ENCODE peak calls at places on chromosomes 13 and 19, in four cellular contexts. One of them, this sample, is unnamed.

GRCh38 chr13:30256713-30257432 is 50.5 kb downstream of the KATNAL1 start:
- DNase-seq in AG10803: peak; percentile 43
- DNase-seq in stimulated activated CD4-positive, alpha-beta T cell treated with anti-CD3 and anti-CD28 coated beads, Interleukin-1b, Interleukin-23, amount 100 ng/mL, for 1 hour: no peak
- DNase-seq in mucosa of gallbladder: no peak
- DNase-seq in this sample: no peak

GRCh38 chr19:5119297-5119998 is 150.5 kb downstream of the KDM4B start:
- DNase-seq in mucosa of gallbladder: no peak
- DNase-seq in stimulated activated CD4-positive, alpha-beta T cell treated with anti-CD3 and anti-CD28 coated beads, Interleukin-1b, Interleukin-23, amount 100 ng/mL, for 1 hour: no peak
- DNase-seq in AG10803: no peak
- DNase-seq in this sample: no peak

GRCh38 chr13:41032646-41033396 is 13.7 kb upstream of the ELF1 start:
- DNase-seq in AG10803: no peak
- DNase-seq in stimulated activated CD4-positive, alpha-beta T cell treated with anti-CD3 and anti-CD28 coated beads, Interleukin-1b, Interleukin-23, amount 100 ng/mL, for 1 hour: no peak
- DNase-seq in mucosa of gallbladder: no peak
- DNase-seq in this sample: no peak

GRCh38 chr13:90968510-90968909 is 379.0 kb upstream of the MIR17HG start:
- DNase-seq in stimulated activated CD4-positive, alpha-beta T cell treated with anti-CD3 and anti-CD28 coated beads, Interleukin-1b, Interleukin-23, amount 100 ng/mL, for 1 hour: no peak
- DNase-seq in AG10803: no peak
- DNase-seq in mucosa of gallbladder: no peak
- DNase-seq in this sample: no peak

GRCh38 chr19:15318241-15318691 is 14.1 kb downstream of the BRD4 start:
- DNase-seq in stimulated activated CD4-positive, alpha-beta T cell treated with anti-CD3 and anti-CD28 coated beads, Interleukin-1b, Interleukin-23, amount 100 ng/mL, for 1 hour: no peak
- DNase-seq in mucosa of gallbladder: no peak
- DNase-seq in AG10803: no peak
- DNase-seq in this sample: no peak

GRCh38 chr13:110829486-110829885 is 85.4 kb downstream of the ANKRD10 start:
- DNase-seq in stimulated activated CD4-positive, alpha-beta T cell treated with anti-CD3 and anti-CD28 coated beads, Interleukin-1b, Interleukin-23, amount 100 ng/mL, for 1 hour: no peak
- DNase-seq in AG10803: no peak
- DNase-seq in mucosa of gallbladder: no peak
- DNase-seq in this sample: no peak

GRCh38 chr13:90293793-90294361 is 1053.6 kb upstream of the MIR17HG start:
- DNase-seq in stimulated activated CD4-positive, alpha-beta T cell treated with anti-CD3 and anti-CD28 coated beads, Interleukin-1b, Interleukin-23, amount 100 ng/mL, for 1 hour: no peak
- DNase-seq in mucosa of gallbladder: no peak
- DNase-seq in AG10803: no peak
- DNase-seq in this sample: no peak

GRCh38 chr19:54154603-54155345 is 4.7 kb downstream of the LENG1 start:
- DNase-seq in mucosa of gallbladder: no peak
- DNase-seq in AG10803: peak; percentile 66
- DNase-seq in stimulated activated CD4-positive, alpha-beta T cell treated with anti-CD3 and anti-CD28 coated beads, Interleukin-1b, Interleukin-23, amount 100 ng/mL, for 1 hour: no peak
- DNase-seq in this sample: no peak

GRCh38 chr19:33703821-33704220 is 82.1 kb downstream of the CHST8 start:
- DNase-seq in stimulated activated CD4-positive, alpha-beta T cell treated with anti-CD3 and anti-CD28 coated beads, Interleukin-1b, Interleukin-23, amount 100 ng/mL, for 1 hour: no peak
- DNase-seq in mucosa of gallbladder: no peak
- DNase-seq in AG10803: no peak
- DNase-seq in this sample: no peak

GRCh38 chr13:48278806-48279205 is 24.7 kb upstream of the RB1 start:
- DNase-seq in AG10803: no peak
- DNase-seq in stimulated activated CD4-positive, alpha-beta T cell treated with anti-CD3 and anti-CD28 coated beads, Interleukin-1b, Interleukin-23, amount 100 ng/mL, for 1 hour: no peak
- DNase-seq in mucosa of gallbladder: no peak
- DNase-seq in this sample: no peak

GRCh38 chr13:72745260-72745659 is 17.5 kb downstream of the BORA start:
- DNase-seq in stimulated activated CD4-positive, alpha-beta T cell treated with anti-CD3 and anti-CD28 coated beads, Interleukin-1b, Interleukin-23, amount 100 ng/mL, for 1 hour: no peak
- DNase-seq in AG10803: no peak
- DNase-seq in mucosa of gallbladder: no peak
- DNase-seq in this sample: no peak

GRCh38 chr13:94988654-94989053 is 276.3 kb upstream of the SOX21 start:
- DNase-seq in stimulated activated CD4-positive, alpha-beta T cell treated with anti-CD3 and anti-CD28 coated beads, Interleukin-1b, Interleukin-23, amount 100 ng/mL, for 1 hour: no peak
- DNase-seq in AG10803: no peak
- DNase-seq in mucosa of gallbladder: no peak
- DNase-seq in this sample: no peak

GRCh38 chr13:71055644-71056043 is 811.4 kb downstream of the DACH1 start:
- DNase-seq in mucosa of gallbladder: no peak
- DNase-seq in stimulated activated CD4-positive, alpha-beta T cell treated with anti-CD3 and anti-CD28 coated beads, Interleukin-1b, Interleukin-23, amount 100 ng/mL, for 1 hour: no peak
- DNase-seq in AG10803: no peak
- DNase-seq in this sample: no peak

GRCh38 chr19:44767295-44768180 is 10.2 kb upstream of the CBLC start:
- DNase-seq in mucosa of gallbladder: no peak
- DNase-seq in AG10803: no peak
- DNase-seq in stimulated activated CD4-positive, alpha-beta T cell treated with anti-CD3 and anti-CD28 coated beads, Interleukin-1b, Interleukin-23, amount 100 ng/mL, for 1 hour: no peak
- DNase-seq in this sample: no peak

GRCh38 chr13:46565808-46566750 is 13.1 kb downstream of the LRCH1 start:
- DNase-seq in mucosa of gallbladder: no peak
- DNase-seq in stimulated activated CD4-positive, alpha-beta T cell treated with anti-CD3 and anti-CD28 coated beads, Interleukin-1b, Interleukin-23, amount 100 ng/mL, for 1 hour: no peak
- DNase-seq in AG10803: no peak
- DNase-seq in this sample: no peak

GRCh38 chr13:29497137-29497654 is 98.3 kb downstream of the SLC7A1 start:
- DNase-seq in AG10803: peak; percentile 29
- DNase-seq in mucosa of gallbladder: peak; percentile 37
- DNase-seq in stimulated activated CD4-positive, alpha-beta T cell treated with anti-CD3 and anti-CD28 coated beads, Interleukin-1b, Interleukin-23, amount 100 ng/mL, for 1 hour: no peak
- DNase-seq in this sample: peak; percentile 63

GRCh38 chr19:49017666-49018351 is 918 bp upstream of the LHB start:
- DNase-seq in mucosa of gallbladder: no peak
- DNase-seq in stimulated activated CD4-positive, alpha-beta T cell treated with anti-CD3 and anti-CD28 coated beads, Interleukin-1b, Interleukin-23, amount 100 ng/mL, for 1 hour: peak; percentile 38
- DNase-seq in AG10803: peak; percentile 50
- DNase-seq in this sample: peak; percentile 41

GRCh38 chr19:31749231-31749630 is 400.0 kb upstream of the TSHZ3 start:
- DNase-seq in stimulated activated CD4-positive, alpha-beta T cell treated with anti-CD3 and anti-CD28 coated beads, Interleukin-1b, Interleukin-23, amount 100 ng/mL, for 1 hour: no peak
- DNase-seq in mucosa of gallbladder: no peak
- DNase-seq in AG10803: no peak
- DNase-seq in this sample: no peak

GRCh38 chr19:33629826-33630375 is 8.1 kb downstream of the CHST8 start:
- DNase-seq in AG10803: no peak
- DNase-seq in stimulated activated CD4-positive, alpha-beta T cell treated with anti-CD3 and anti-CD28 coated beads, Interleukin-1b, Interleukin-23, amount 100 ng/mL, for 1 hour: no peak
- DNase-seq in mucosa of gallbladder: no peak
- DNase-seq in this sample: no peak

GRCh38 chr19:2282062-2282861 is at the start of gene PEAK3:
- DNase-seq in mucosa of gallbladder: peak; percentile 66
- DNase-seq in AG10803: peak; percentile 39
- DNase-seq in stimulated activated CD4-positive, alpha-beta T cell treated with anti-CD3 and anti-CD28 coated beads, Interleukin-1b, Interleukin-23, amount 100 ng/mL, for 1 hour: no peak
- DNase-seq in this sample: peak; percentile 49

GRCh38 chr13:40665061-40665753 is 1.2 kb downstream of the FOXO1 start:
- DNase-seq in AG10803: no peak
- DNase-seq in mucosa of gallbladder: peak; percentile 22
- DNase-seq in stimulated activated CD4-positive, alpha-beta T cell treated with anti-CD3 and anti-CD28 coated beads, Interleukin-1b, Interleukin-23, amount 100 ng/mL, for 1 hour: no peak
- DNase-seq in this sample: peak; percentile 48

GRCh38 chr19:49157445-49158224 is at the start of gene TRPM4:
- DNase-seq in AG10803: peak; percentile 67
- DNase-seq in mucosa of gallbladder: peak; percentile 89
- DNase-seq in stimulated activated CD4-positive, alpha-beta T cell treated with anti-CD3 and anti-CD28 coated beads, Interleukin-1b, Interleukin-23, amount 100 ng/mL, for 1 hour: peak; percentile 26
- DNase-seq in this sample: peak; percentile 81